ENCODE peak calls at places on chromosome 18, in five cellular contexts. Q, P, R, M and N are unnamed samples.
A peak's percentile ranks its signal among the peaks of the same experiment; 100 is the strongest.

GRCh38 chr18:47345291-47345690 is 93.8 kb upstream of the SKOR2 start:
- DNase-seq in Q (no peak), P (no peak), R (no peak), M (no peak), N (no peak)

GRCh38 chr18:4004176-4004829 is 450.8 kb downstream of the DLGAP1 start:
- DNase-seq in Q (no peak), P (peak; percentile 31), R (no peak), M (no peak), N (no peak)

GRCh38 chr18:70363861-70364260 is 75.0 kb downstream of the SOCS6 start:
- DNase-seq in Q (no peak), P (peak; percentile 45), R (no peak), M (no peak), N (no peak)

GRCh38 chr18:939167-939566 is 34.5 kb downstream of the ADCYAP1 start:
- DNase-seq in Q (no peak), P (peak; percentile 58), R (no peak), M (no peak), N (no peak)

GRCh38 chr18:23281626-23282436 is 146.5 kb downstream of the CABLES1 start:
- DNase-seq in Q (no peak), P (peak; percentile 98), R (no peak), M (peak; percentile 39), N (no peak)

GRCh38 chr18:75203456-75204261 is 5.3 kb downstream of the PTGR3 start:
- DNase-seq in Q (no peak), P (no peak), R (no peak), M (peak; percentile 31), N (no peak)

GRCh38 chr18:23619388-23619873 is 33.1 kb upstream of the NPC1 start:
- DNase-seq in Q (peak; percentile 21), P (no peak), R (peak; percentile 75), M (no peak), N (no peak)

GRCh38 chr18:28736951-28737350 is 560.0 kb upstream of the CDH2 start:
- DNase-seq in Q (no peak), P (peak; percentile 42), R (no peak), M (no peak), N (no peak)

GRCh38 chr18:62537946-62538345 is 15.1 kb downstream of the ZCCHC2 start:
- DNase-seq in Q (no peak), P (peak; percentile 74), R (no peak), M (no peak), N (no peak)

GRCh38 chr18:69935319-69936190 is 12.1 kb downstream of the CD226 start:
- DNase-seq in Q (no peak), P (no peak), R (no peak), M (no peak), N (peak; percentile 68)

GRCh38 chr18:2979027-2979570 is 33.8 kb downstream of the LPIN2 start:
- DNase-seq in Q (no peak), P (no peak), R (no peak), M (no peak), N (no peak)

GRCh38 chr18:68841301-68841700 is 43.4 kb downstream of the CCDC102B start:
- DNase-seq in Q (no peak), P (peak; percentile 46), R (no peak), M (no peak), N (no peak)

GRCh38 chr18:57311472-57311871 is 40.9 kb upstream of the ST8SIA3 start:
- DNase-seq in Q (no peak), P (no peak), R (no peak), M (no peak), N (no peak)

GRCh38 chr18:13791181-13791580 is 32.8 kb upstream of the MC5R start:
- DNase-seq in Q (no peak), P (no peak), R (no peak), M (no peak), N (no peak)

GRCh38 chr18:70354080-70354479 is 65.2 kb downstream of the SOCS6 start:
- DNase-seq in Q (no peak), P (no peak), R (no peak), M (no peak), N (no peak)

GRCh38 chr18:62715829-62716678 is 713 bp downstream of the PHLPP1 start:
- DNase-seq in Q (peak; percentile 57), P (peak; percentile 55), R (peak; percentile 84), M (peak; percentile 57), N (peak; percentile 63)

GRCh38 chr18:51028201-51028805 is 1.7 kb upstream of the SMAD4 start:
- DNase-seq in Q (no peak), P (peak; percentile 16), R (no peak), M (peak; percentile 43), N (no peak)

GRCh38 chr18:48811401-48811800 is 139.4 kb downstream of the SMAD7 start:
- DNase-seq in Q (no peak), P (no peak), R (no peak), M (no peak), N (no peak)

GRCh38 chr18:68431111-68431921 is 283.6 kb downstream of the TMX3 start:
- DNase-seq in Q (no peak), P (peak; percentile 52), R (no peak), M (no peak), N (no peak)

GRCh38 chr18:63787673-63788072 is 12.5 kb downstream of the SERPINB7 start:
- DNase-seq in Q (no peak), P (peak; percentile 85), R (no peak), M (no peak), N (no peak)

GRCh38 chr18:47932603-47933002 is 2.1 kb upstream of the SMAD2 start:
- DNase-seq in Q (no peak), P (no peak), R (no peak), M (no peak), N (no peak)

GRCh38 chr18:62832282-62832681 is 116.9 kb downstream of the PHLPP1 start:
- DNase-seq in Q (no peak), P (peak; percentile 37), R (no peak), M (no peak), N (no peak)

GRCh38 chr18:13446024-13446423 is 227.5 kb downstream of the LDLRAD4 start:
- DNase-seq in Q (no peak), P (no peak), R (no peak), M (no peak), N (no peak)

GRCh38 chr18:56286775-56287174 is 351.6 kb downstream of the TXNL1 start:
- DNase-seq in Q (no peak), P (peak; percentile 64), R (no peak), M (no peak), N (no peak)

GRCh38 chr18:14577971-14578370 is 34.6 kb upstream of the POTEC start:
- DNase-seq in Q (no peak), P (peak; percentile 66), R (no peak), M (no peak), N (no peak)

GRCh38 chr18:77207540-77207939 is 42.1 kb upstream of the GALR1 start:
- DNase-seq in Q (peak; percentile 51), P (peak; percentile 47), R (peak; percentile 90), M (peak; percentile 54), N (peak; percentile 57)

GRCh38 chr18:57801379-57802165 is 1.5 kb downstream of the ATP8B1 start:
- DNase-seq in Q (no peak), P (peak; percentile 22), R (peak; percentile 84), M (no peak), N (no peak)

GRCh38 chr18:48622911-48623431 is 84.1 kb downstream of the CTIF start:
- DNase-seq in Q (no peak), P (no peak), R (peak; percentile 84), M (no peak), N (no peak)

GRCh38 chr18:36298113-36298701 is 694 bp downstream of the FHOD3 start:
- DNase-seq in Q (no peak), P (no peak), R (peak; percentile 78), M (no peak), N (no peak)

GRCh38 chr18:24801011-24801410 is 340.6 kb downstream of the HRH4 start:
- DNase-seq in Q (no peak), P (no peak), R (no peak), M (no peak), N (no peak)

GRCh38 chr18:28116461-28116860 is 60.5 kb downstream of the CDH2 start:
- DNase-seq in Q (no peak), P (no peak), R (no peak), M (no peak), N (no peak)

GRCh38 chr18:79640064-79640672 is 39.4 kb upstream of the CTDP1 start:
- DNase-seq in Q (no peak), P (no peak), R (no peak), M (no peak), N (no peak)
- H3K27ac ChIP-seq in Q (no peak overlapping the region), P (no peak overlapping the region), R (no peak overlapping the region), M (no peak overlapping the region), N (no peak overlapping the region)

GRCh38 chr18:21550510-21550970 is 50.0 kb downstream of the ESCO1 start:
- DNase-seq in Q (no peak), P (no peak), R (no peak), M (no peak), N (no peak)

GRCh38 chr18:21546423-21546822 is 54.1 kb downstream of the ESCO1 start:
- DNase-seq in Q (no peak), P (no peak), R (no peak), M (no peak), N (no peak)

DNA sequence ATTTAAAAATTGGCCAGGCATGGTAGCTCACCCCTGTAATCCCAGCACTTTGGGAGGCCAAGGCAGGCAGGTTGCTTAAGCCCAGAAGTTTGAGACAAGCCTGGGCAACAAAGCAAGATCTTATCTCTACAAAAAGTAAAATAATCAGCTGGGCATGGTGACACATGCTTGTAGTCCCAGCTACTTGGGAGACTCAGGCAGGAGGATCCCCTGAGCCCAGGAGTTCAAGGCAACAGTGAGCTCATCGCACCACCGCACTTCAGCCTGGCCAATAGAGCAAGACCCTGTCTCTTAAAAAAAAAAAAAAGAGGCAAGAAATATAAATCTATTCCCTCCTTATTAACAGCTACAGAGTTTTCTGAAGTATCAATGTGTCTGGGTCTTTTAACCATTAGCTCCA is 51.9 kb downstream of the ESCO1 start:
- DNase-seq in Q (no peak), P (no peak), R (no peak), M (no peak), N (no peak)
- H3K27ac ChIP-seq in Q (no peak overlapping the region), P (no peak overlapping the region), R (no peak overlapping the region), M (no peak overlapping the region), N (no peak overlapping the region)

GRCh38 chr18:9927392-9928063 is 13.7 kb downstream of the VAPA start:
- DNase-seq in Q (no peak), P (no peak), R (no peak), M (no peak), N (no peak)

GRCh38 chr18:9925795-9926194 is 12.0 kb downstream of the VAPA start:
- DNase-seq in Q (no peak), P (no peak), R (no peak), M (no peak), N (no peak)

GRCh38 chr18:9925369-9925768 is 11.6 kb downstream of the VAPA start:
- DNase-seq in Q (no peak), P (no peak), R (no peak), M (no peak), N (no peak)

GRCh38 chr18:9926223-9926894 is 12.5 kb downstream of the VAPA start:
- DNase-seq in Q (no peak), P (no peak), R (no peak), M (no peak), N (no peak)

DNA sequence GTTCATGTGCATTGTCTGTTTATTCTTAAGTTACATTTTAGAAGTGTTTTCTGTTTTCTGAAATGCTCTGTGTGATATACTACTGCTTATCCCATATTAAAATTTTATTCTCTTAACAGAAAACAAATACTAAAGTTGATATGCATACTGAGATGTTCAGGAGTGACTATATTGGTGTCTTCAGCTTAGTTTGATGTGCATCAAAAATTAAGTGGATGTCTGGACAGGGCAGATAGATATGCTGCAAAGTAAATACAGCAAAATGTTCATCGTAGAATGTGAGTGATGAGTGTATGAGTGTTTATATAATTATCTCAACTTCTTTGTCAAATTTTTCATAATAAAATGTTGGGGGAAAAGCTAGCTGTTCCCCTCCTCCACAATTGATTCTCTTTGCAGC is 13.2 kb downstream of the VAPA start:
- DNase-seq in Q (no peak), P (no peak), R (no peak), M (no peak), N (no peak)
- H3K27ac ChIP-seq in Q (peak overlapping the region; percentile 13), P (no peak overlapping the region), R (no peak overlapping the region), M (no peak overlapping the region), N (no peak overlapping the region)

GRCh38 chr18:46340716-46341115 is 236.5 kb downstream of the HAUS1 start:
- DNase-seq in Q (no peak), P (no peak), R (no peak), M (no peak), N (no peak)
- H3K27ac ChIP-seq in Q (no peak overlapping the region), P (no peak overlapping the region), R (no peak overlapping the region), M (no peak overlapping the region), N (no peak overlapping the region)